ENCODE peak calls at places on chromosome 3, in nine cellular contexts. A, I, X, G, D, T, P, M and F are unnamed samples.

GRCh38 chr3:37645801-37646380 is 215.8 kb upstream of the CTDSPL start:
- DNase-seq in A (no peak), I (no peak), X (peak), G (no peak), D (no peak), T (no peak), P (no peak), M (no peak), F (no peak)

GRCh38 chr3:136994772-136995516 is 37.2 kb downstream of the IL20RB start:
- DNase-seq in A (peak), I (no peak), X (peak), G (no peak), D (peak), T (peak), P (no peak), M (peak), F (peak)

GRCh38 chr3:117234321-117234720 is 524.7 kb downstream of the TUSC7 start:
- DNase-seq in A (no peak), I (no peak), X (no peak), G (no peak), D (no peak), T (no peak), P (no peak), M (no peak), F (no peak)

GRCh38 chr3:14113964-14114667 is 10.6 kb downstream of the CHCHD4 start:
- DNase-seq in A (no peak), I (no peak), X (no peak), G (no peak), D (no peak), T (peak), P (no peak), M (no peak), F (no peak)

GRCh38 chr3:140736863-140737460 is 59.1 kb downstream of the TRIM42 start:
- DNase-seq in A (peak), I (no peak), X (peak), G (peak), D (no peak), T (peak), P (peak), M (peak), F (peak)

GRCh38 chr3:122944671-122945151 is 82.9 kb downstream of the SEMA5B start:
- DNase-seq in A (peak), I (no peak), X (peak), G (no peak), D (no peak), T (no peak), P (no peak), M (no peak), F (peak)

GRCh38 chr3:57983734-57984518 is 24.3 kb upstream of the FLNB start:
- DNase-seq in A (peak), I (peak), X (peak), G (no peak), D (no peak), T (peak), P (peak), M (peak), F (peak)

GRCh38 chr3:48502728-48503168 is 1.2 kb downstream of the SHISA5 start:
- DNase-seq in A (no peak), I (no peak), X (no peak), G (no peak), D (no peak), T (no peak), P (no peak), M (no peak), F (no peak)

GRCh38 chr3:49199244-49199899 is 28.0 kb downstream of the KLHDC8B start:
- DNase-seq in A (peak), I (no peak), X (peak), G (no peak), D (peak), T (peak), P (no peak), M (no peak), F (no peak)

GRCh38 chr3:152235709-152236298 is 32.9 kb upstream of the MBNL1 start:
- DNase-seq in A (peak), I (no peak), X (peak), G (no peak), D (peak), T (no peak), P (peak), M (peak), F (no peak)

GRCh38 chr3:10783360-10784346 is 32.4 kb upstream of the SLC6A11 start:
- DNase-seq in A (no peak), I (peak), X (peak), G (peak), D (no peak), T (no peak), P (peak), M (peak), F (no peak)

GRCh38 chr3:3216401-3216800 is 36.9 kb upstream of the CRBN start:
- DNase-seq in A (no peak), I (no peak), X (no peak), G (no peak), D (no peak), T (no peak), P (no peak), M (no peak), F (no peak)

GRCh38 chr3:37054370-37054769 is 61.1 kb downstream of the MLH1 start:
- DNase-seq in A (no peak), I (no peak), X (peak), G (no peak), D (no peak), T (no peak), P (peak), M (peak), F (peak)